ENCODE peak calls at places on chromosomes 5 and 9, in nine cellular contexts. One of them, this sample, is unnamed.

GRCh38 chr5:132281856-132282614 is 12.2 kb upstream of the SLC22A4 start:
- DNase-seq in HCEC 1CT: no peak
- DNase-seq in NCI-H774: no peak
- DNase-seq in Kasumi-1: no peak
- DNase-seq in activated CD4-positive, CD25-positive, alpha-beta regulatory T cell treated with anti-CD3 and anti-CD28 coated beads, Interleukin-2, amount 50 U/mL, for 72 hours: no peak
- DNase-seq in fibroblast of mammary gland: no peak
- DNase-seq in T-helper 2 cell: no peak
- DNase-seq in AG09309: no peak
- DNase-seq in HL-60: no peak
- DNase-seq in this sample: no peak

GRCh38 chr5:17895296-17896058 is 261.2 kb downstream of the TAF11L14 start:
- DNase-seq in T-helper 2 cell: no peak
- DNase-seq in fibroblast of mammary gland: peak; percentile 62
- DNase-seq in HL-60: no peak
- DNase-seq in activated CD4-positive, CD25-positive, alpha-beta regulatory T cell treated with anti-CD3 and anti-CD28 coated beads, Interleukin-2, amount 50 U/mL, for 72 hours: no peak
- DNase-seq in Kasumi-1: no peak
- DNase-seq in HCEC 1CT: no peak
- DNase-seq in AG09309: no peak
- DNase-seq in NCI-H774: no peak
- DNase-seq in this sample: no peak

GRCh38 chr5:97657239-97657638 is 474.2 kb upstream of the RIOK2 start:
- DNase-seq in HL-60: no peak
- DNase-seq in Kasumi-1: no peak
- DNase-seq in HCEC 1CT: no peak
- DNase-seq in fibroblast of mammary gland: no peak
- DNase-seq in AG09309: no peak
- DNase-seq in NCI-H774: no peak
- DNase-seq in activated CD4-positive, CD25-positive, alpha-beta regulatory T cell treated with anti-CD3 and anti-CD28 coated beads, Interleukin-2, amount 50 U/mL, for 72 hours: no peak
- DNase-seq in T-helper 2 cell: no peak
- DNase-seq in this sample: no peak

GRCh38 chr9:106921989-106922388 is 59.0 kb downstream of the ZNF462 start:
- DNase-seq in HL-60: no peak
- DNase-seq in activated CD4-positive, CD25-positive, alpha-beta regulatory T cell treated with anti-CD3 and anti-CD28 coated beads, Interleukin-2, amount 50 U/mL, for 72 hours: no peak
- DNase-seq in NCI-H774: no peak
- DNase-seq in fibroblast of mammary gland: peak; percentile 68
- DNase-seq in HCEC 1CT: peak; percentile 58
- DNase-seq in T-helper 2 cell: no peak
- DNase-seq in Kasumi-1: no peak
- DNase-seq in AG09309: no peak
- DNase-seq in this sample: no peak

GRCh38 chr5:135091286-135091685 is 57.3 kb upstream of the PITX1 start:
- DNase-seq in Kasumi-1: no peak
- DNase-seq in AG09309: no peak
- DNase-seq in HCEC 1CT: no peak
- DNase-seq in fibroblast of mammary gland: no peak
- DNase-seq in T-helper 2 cell: no peak
- DNase-seq in activated CD4-positive, CD25-positive, alpha-beta regulatory T cell treated with anti-CD3 and anti-CD28 coated beads, Interleukin-2, amount 50 U/mL, for 72 hours: no peak
- DNase-seq in HL-60: no peak
- DNase-seq in NCI-H774: no peak
- DNase-seq in this sample: no peak

GRCh38 chr5:73363911-73364730 is 84.5 kb downstream of the FOXD1 start:
- DNase-seq in T-helper 2 cell: no peak
- DNase-seq in AG09309: peak; percentile 74
- DNase-seq in NCI-H774: no peak
- DNase-seq in activated CD4-positive, CD25-positive, alpha-beta regulatory T cell treated with anti-CD3 and anti-CD28 coated beads, Interleukin-2, amount 50 U/mL, for 72 hours: no peak
- DNase-seq in Kasumi-1: no peak
- DNase-seq in HL-60: peak; percentile 22
- DNase-seq in HCEC 1CT: peak; percentile 70
- DNase-seq in fibroblast of mammary gland: peak; percentile 68
- DNase-seq in this sample: no peak

GRCh38 chr5:141867651-141868050 is 10.6 kb downstream of the PCDH1 start:
- DNase-seq in Kasumi-1: no peak
- DNase-seq in fibroblast of mammary gland: no peak
- DNase-seq in AG09309: no peak
- DNase-seq in HL-60: no peak
- DNase-seq in T-helper 2 cell: no peak
- DNase-seq in NCI-H774: no peak
- DNase-seq in activated CD4-positive, CD25-positive, alpha-beta regulatory T cell treated with anti-CD3 and anti-CD28 coated beads, Interleukin-2, amount 50 U/mL, for 72 hours: no peak
- DNase-seq in HCEC 1CT: no peak
- DNase-seq in this sample: no peak

GRCh38 chr9:9003184-9003583 is 1203.6 kb upstream of the DMAC1 start:
- DNase-seq in T-helper 2 cell: no peak
- DNase-seq in NCI-H774: no peak
- DNase-seq in activated CD4-positive, CD25-positive, alpha-beta regulatory T cell treated with anti-CD3 and anti-CD28 coated beads, Interleukin-2, amount 50 U/mL, for 72 hours: no peak
- DNase-seq in HCEC 1CT: no peak
- DNase-seq in Kasumi-1: no peak
- DNase-seq in HL-60: no peak
- DNase-seq in AG09309: peak; percentile 11
- DNase-seq in fibroblast of mammary gland: peak; percentile 64
- DNase-seq in this sample: no peak

GRCh38 chr5:21398511-21398910 is 1410.5 kb upstream of the CDH18 start:
- DNase-seq in fibroblast of mammary gland: no peak
- DNase-seq in AG09309: no peak
- DNase-seq in NCI-H774: no peak
- DNase-seq in HL-60: no peak
- DNase-seq in HCEC 1CT: no peak
- DNase-seq in T-helper 2 cell: no peak
- DNase-seq in Kasumi-1: no peak
- DNase-seq in activated CD4-positive, CD25-positive, alpha-beta regulatory T cell treated with anti-CD3 and anti-CD28 coated beads, Interleukin-2, amount 50 U/mL, for 72 hours: no peak
- DNase-seq in this sample: no peak

GRCh38 chr9:36855443-36856315 is 178.4 kb downstream of the PAX5 start:
- DNase-seq in NCI-H774: no peak
- DNase-seq in HCEC 1CT: no peak
- DNase-seq in AG09309: no peak
- DNase-seq in T-helper 2 cell: no peak
- DNase-seq in Kasumi-1: no peak
- DNase-seq in fibroblast of mammary gland: no peak
- DNase-seq in HL-60: peak; percentile 52
- DNase-seq in activated CD4-positive, CD25-positive, alpha-beta regulatory T cell treated with anti-CD3 and anti-CD28 coated beads, Interleukin-2, amount 50 U/mL, for 72 hours: peak; percentile 34
- DNase-seq in this sample: peak; percentile 58

GRCh38 chr5:132876020-132876759 is 2.7 kb downstream of the LEAP2 start:
- DNase-seq in HL-60: no peak
- DNase-seq in T-helper 2 cell: no peak
- DNase-seq in AG09309: no peak
- DNase-seq in Kasumi-1: no peak
- DNase-seq in fibroblast of mammary gland: no peak
- DNase-seq in NCI-H774: no peak
- DNase-seq in HCEC 1CT: peak; percentile 13
- DNase-seq in activated CD4-positive, CD25-positive, alpha-beta regulatory T cell treated with anti-CD3 and anti-CD28 coated beads, Interleukin-2, amount 50 U/mL, for 72 hours: no peak
- DNase-seq in this sample: no peak

GRCh38 chr9:86079421-86080111 is 19.8 kb downstream of the GOLM1 start:
- DNase-seq in HCEC 1CT: no peak
- DNase-seq in fibroblast of mammary gland: peak; percentile 42
- DNase-seq in AG09309: no peak
- DNase-seq in HL-60: no peak
- DNase-seq in Kasumi-1: no peak
- DNase-seq in activated CD4-positive, CD25-positive, alpha-beta regulatory T cell treated with anti-CD3 and anti-CD28 coated beads, Interleukin-2, amount 50 U/mL, for 72 hours: no peak
- DNase-seq in T-helper 2 cell: no peak
- DNase-seq in NCI-H774: no peak
- DNase-seq in this sample: no peak

GRCh38 chr5:102853680-102854079 is 98.6 kb downstream of the PAM start:
- DNase-seq in HCEC 1CT: peak; percentile 21
- DNase-seq in fibroblast of mammary gland: peak; percentile 92
- DNase-seq in HL-60: no peak
- DNase-seq in NCI-H774: no peak
- DNase-seq in AG09309: peak; percentile 82
- DNase-seq in activated CD4-positive, CD25-positive, alpha-beta regulatory T cell treated with anti-CD3 and anti-CD28 coated beads, Interleukin-2, amount 50 U/mL, for 72 hours: no peak
- DNase-seq in T-helper 2 cell: no peak
- DNase-seq in Kasumi-1: no peak
- DNase-seq in this sample: no peak

GRCh38 chr5:178130576-178131445 is at the start of gene RMND5B:
- DNase-seq in HCEC 1CT: peak; percentile 77
- DNase-seq in T-helper 2 cell: peak; percentile 62
- DNase-seq in activated CD4-positive, CD25-positive, alpha-beta regulatory T cell treated with anti-CD3 and anti-CD28 coated beads, Interleukin-2, amount 50 U/mL, for 72 hours: peak; percentile 90
- DNase-seq in NCI-H774: peak; percentile 88
- DNase-seq in AG09309: peak; percentile 28
- DNase-seq in fibroblast of mammary gland: peak; percentile 53
- DNase-seq in Kasumi-1: no peak
- DNase-seq in HL-60: peak; percentile 77
- DNase-seq in this sample: peak; percentile 72

GRCh38 chr5:148401604-148402003 is 17.8 kb downstream of the FBXO38 start:
- DNase-seq in HL-60: no peak
- DNase-seq in Kasumi-1: peak; percentile 11
- DNase-seq in T-helper 2 cell: no peak
- DNase-seq in activated CD4-positive, CD25-positive, alpha-beta regulatory T cell treated with anti-CD3 and anti-CD28 coated beads, Interleukin-2, amount 50 U/mL, for 72 hours: no peak
- DNase-seq in NCI-H774: no peak
- DNase-seq in AG09309: no peak
- DNase-seq in HCEC 1CT: peak; percentile 66
- DNase-seq in fibroblast of mammary gland: peak; percentile 27
- DNase-seq in this sample: no peak

GRCh38 chr9:137458194-137459146 is 664 bp downstream of the NSMF start:
- DNase-seq in NCI-H774: no peak
- DNase-seq in fibroblast of mammary gland: no peak
- DNase-seq in activated CD4-positive, CD25-positive, alpha-beta regulatory T cell treated with anti-CD3 and anti-CD28 coated beads, Interleukin-2, amount 50 U/mL, for 72 hours: peak; percentile 35
- DNase-seq in HCEC 1CT: no peak
- DNase-seq in HL-60: no peak
- DNase-seq in T-helper 2 cell: peak; percentile 10
- DNase-seq in Kasumi-1: no peak
- DNase-seq in AG09309: no peak
- DNase-seq in this sample: no peak

GRCh38 chr5:19739691-19740090 is 248.3 kb downstream of the CDH18 start:
- DNase-seq in fibroblast of mammary gland: no peak
- DNase-seq in T-helper 2 cell: no peak
- DNase-seq in AG09309: no peak
- DNase-seq in HL-60: no peak
- DNase-seq in HCEC 1CT: no peak
- DNase-seq in Kasumi-1: no peak
- DNase-seq in NCI-H774: no peak
- DNase-seq in activated CD4-positive, CD25-positive, alpha-beta regulatory T cell treated with anti-CD3 and anti-CD28 coated beads, Interleukin-2, amount 50 U/mL, for 72 hours: no peak
- DNase-seq in this sample: no peak

GRCh38 chr5:150263801-150264621 is 25.6 kb downstream of the CAMK2A start:
- DNase-seq in Kasumi-1: peak; percentile 36
- DNase-seq in T-helper 2 cell: no peak
- DNase-seq in HL-60: no peak
- DNase-seq in AG09309: peak; percentile 67
- DNase-seq in HCEC 1CT: peak; percentile 88
- DNase-seq in fibroblast of mammary gland: peak; percentile 90
- DNase-seq in NCI-H774: no peak
- DNase-seq in activated CD4-positive, CD25-positive, alpha-beta regulatory T cell treated with anti-CD3 and anti-CD28 coated beads, Interleukin-2, amount 50 U/mL, for 72 hours: no peak
- DNase-seq in this sample: peak; percentile 59

GRCh38 chr5:17666726-17667235 is 32.5 kb downstream of the TAF11L14 start:
- DNase-seq in NCI-H774: no peak
- DNase-seq in Kasumi-1: no peak
- DNase-seq in HL-60: no peak
- DNase-seq in HCEC 1CT: no peak
- DNase-seq in T-helper 2 cell: no peak
- DNase-seq in activated CD4-positive, CD25-positive, alpha-beta regulatory T cell treated with anti-CD3 and anti-CD28 coated beads, Interleukin-2, amount 50 U/mL, for 72 hours: no peak
- DNase-seq in fibroblast of mammary gland: no peak
- DNase-seq in AG09309: no peak
- DNase-seq in this sample: no peak

GRCh38 chr5:138901716-138902115 is 26.6 kb upstream of the LRRTM2 start:
- DNase-seq in activated CD4-positive, CD25-positive, alpha-beta regulatory T cell treated with anti-CD3 and anti-CD28 coated beads, Interleukin-2, amount 50 U/mL, for 72 hours: no peak
- DNase-seq in NCI-H774: no peak
- DNase-seq in T-helper 2 cell: no peak
- DNase-seq in HCEC 1CT: no peak
- DNase-seq in AG09309: no peak
- DNase-seq in HL-60: no peak
- DNase-seq in fibroblast of mammary gland: no peak
- DNase-seq in Kasumi-1: no peak
- DNase-seq in this sample: no peak

GRCh38 chr5:67262956-67263355 is 66.4 kb upstream of the CD180 start:
- DNase-seq in Kasumi-1: no peak
- DNase-seq in activated CD4-positive, CD25-positive, alpha-beta regulatory T cell treated with anti-CD3 and anti-CD28 coated beads, Interleukin-2, amount 50 U/mL, for 72 hours: no peak
- DNase-seq in HCEC 1CT: no peak
- DNase-seq in fibroblast of mammary gland: no peak
- DNase-seq in AG09309: no peak
- DNase-seq in HL-60: no peak
- DNase-seq in NCI-H774: no peak
- DNase-seq in T-helper 2 cell: no peak
- DNase-seq in this sample: no peak

This sample was measured in NK-92 treated with Interleukin-12 subunit alpha and Interleukin-12 subunit beta, amount 100 ng/mL, for 24 hours.